ENCODE peak calls at places on chromosomes 6 and 20, in seven cellular contexts. One of them, this sample, is unnamed.

GRCh38 chr6:155186052-155186658 is 77.7 kb upstream of the CLDN20 start:
- DNase-seq in mesothelial cell of epicardium: no peak
- DNase-seq in sciatic nerve: no peak
- DNase-seq in central memory CD4-positive, alpha-beta T cell: no peak
- DNase-seq in myocyte: no peak
- DNase-seq in Kasumi-1: no peak
- DNase-seq in NCI-H1105 treated with DMSO at 0.1 percent for 48 hours: no peak
- DNase-seq in this sample: no peak

GRCh38 chr6:113466526-113466925 is 390.6 kb upstream of the MARCKS start:
- DNase-seq in NCI-H1105 treated with DMSO at 0.1 percent for 48 hours: no peak
- DNase-seq in central memory CD4-positive, alpha-beta T cell: no peak
- DNase-seq in mesothelial cell of epicardium: no peak
- DNase-seq in Kasumi-1: no peak
- DNase-seq in myocyte: no peak
- DNase-seq in sciatic nerve: no peak
- DNase-seq in this sample: no peak

GRCh38 chr6:6825986-6826901 is 237.7 kb downstream of the LY86 start:
- DNase-seq in NCI-H1105 treated with DMSO at 0.1 percent for 48 hours: peak
- DNase-seq in myocyte: peak
- DNase-seq in central memory CD4-positive, alpha-beta T cell: no peak
- DNase-seq in Kasumi-1: peak
- DNase-seq in sciatic nerve: peak
- DNase-seq in mesothelial cell of epicardium: no peak
- DNase-seq in this sample: no peak

GRCh38 chr20:11935212-11935611 is 17.5 kb downstream of the BTBD3 start:
- DNase-seq in sciatic nerve: no peak
- DNase-seq in NCI-H1105 treated with DMSO at 0.1 percent for 48 hours: no peak
- DNase-seq in myocyte: no peak
- DNase-seq in mesothelial cell of epicardium: no peak
- DNase-seq in central memory CD4-positive, alpha-beta T cell: no peak
- DNase-seq in Kasumi-1: no peak
- DNase-seq in this sample: peak

GRCh38 chr6:166957087-166957804 is 896 bp upstream of the RNASET2 start:
- DNase-seq in Kasumi-1: peak
- DNase-seq in NCI-H1105 treated with DMSO at 0.1 percent for 48 hours: peak
- DNase-seq in mesothelial cell of epicardium: no peak
- DNase-seq in myocyte: no peak
- DNase-seq in central memory CD4-positive, alpha-beta T cell: no peak
- DNase-seq in sciatic nerve: peak
- DNase-seq in this sample: no peak

GRCh38 chr20:2052741-2053140 is 48.9 kb upstream of the STK35 start:
- DNase-seq in mesothelial cell of epicardium: no peak
- DNase-seq in central memory CD4-positive, alpha-beta T cell: no peak
- DNase-seq in sciatic nerve: no peak
- DNase-seq in Kasumi-1: no peak
- DNase-seq in NCI-H1105 treated with DMSO at 0.1 percent for 48 hours: no peak
- DNase-seq in myocyte: no peak
- DNase-seq in this sample: no peak

GRCh38 chr6:135212020-135212806 is 31.1 kb downstream of the MYB start:
- DNase-seq in central memory CD4-positive, alpha-beta T cell: no peak
- DNase-seq in myocyte: peak
- DNase-seq in sciatic nerve: no peak
- DNase-seq in mesothelial cell of epicardium: no peak
- DNase-seq in Kasumi-1: no peak
- DNase-seq in NCI-H1105 treated with DMSO at 0.1 percent for 48 hours: no peak
- DNase-seq in this sample: no peak

GRCh38 chr20:58623579-58624473 is 27.3 kb upstream of the STX16 start:
- DNase-seq in sciatic nerve: no peak
- DNase-seq in myocyte: peak
- DNase-seq in Kasumi-1: no peak
- DNase-seq in mesothelial cell of epicardium: no peak
- DNase-seq in central memory CD4-positive, alpha-beta T cell: no peak
- DNase-seq in NCI-H1105 treated with DMSO at 0.1 percent for 48 hours: no peak
- DNase-seq in this sample: no peak

GRCh38 chr6:134719850-134720249 is 230.1 kb downstream of the ALDH8A1 start:
- DNase-seq in Kasumi-1: no peak
- DNase-seq in mesothelial cell of epicardium: no peak
- DNase-seq in myocyte: no peak
- DNase-seq in NCI-H1105 treated with DMSO at 0.1 percent for 48 hours: no peak
- DNase-seq in sciatic nerve: no peak
- DNase-seq in central memory CD4-positive, alpha-beta T cell: no peak
- DNase-seq in this sample: no peak

GRCh38 chr6:32194825-32195651 is 2.6 kb upstream of the GPSM3 start:
- DNase-seq in myocyte: peak
- DNase-seq in central memory CD4-positive, alpha-beta T cell: no peak
- DNase-seq in sciatic nerve: no peak
- DNase-seq in Kasumi-1: peak
- DNase-seq in mesothelial cell of epicardium: no peak
- DNase-seq in NCI-H1105 treated with DMSO at 0.1 percent for 48 hours: no peak
- DNase-seq in this sample: no peak

GRCh38 chr20:58467572-58468330 is 47.4 kb downstream of the APCDD1L start:
- DNase-seq in central memory CD4-positive, alpha-beta T cell: no peak
- DNase-seq in sciatic nerve: no peak
- DNase-seq in NCI-H1105 treated with DMSO at 0.1 percent for 48 hours: no peak
- DNase-seq in mesothelial cell of epicardium: no peak
- DNase-seq in myocyte: no peak
- DNase-seq in Kasumi-1: no peak
- DNase-seq in this sample: no peak

GRCh38 chr20:24109008-24109407 is 120.4 kb upstream of the GGTLC1 start:
- DNase-seq in NCI-H1105 treated with DMSO at 0.1 percent for 48 hours: no peak
- DNase-seq in Kasumi-1: no peak
- DNase-seq in central memory CD4-positive, alpha-beta T cell: peak
- DNase-seq in mesothelial cell of epicardium: no peak
- DNase-seq in myocyte: no peak
- DNase-seq in sciatic nerve: no peak
- DNase-seq in this sample: no peak

GRCh38 chr6:28884423-28885148 is 39.2 kb downstream of the TRIM27 start:
- DNase-seq in Kasumi-1: peak
- DNase-seq in myocyte: no peak
- DNase-seq in sciatic nerve: no peak
- DNase-seq in central memory CD4-positive, alpha-beta T cell: peak
- DNase-seq in NCI-H1105 treated with DMSO at 0.1 percent for 48 hours: no peak
- DNase-seq in mesothelial cell of epicardium: no peak
- DNase-seq in this sample: no peak

GRCh38 chr20:34542439-34542838 is 16.1 kb upstream of the MAP1LC3A start:
- DNase-seq in sciatic nerve: no peak
- DNase-seq in mesothelial cell of epicardium: no peak
- DNase-seq in Kasumi-1: no peak
- DNase-seq in central memory CD4-positive, alpha-beta T cell: no peak
- DNase-seq in NCI-H1105 treated with DMSO at 0.1 percent for 48 hours: no peak
- DNase-seq in myocyte: no peak
- DNase-seq in this sample: no peak

GRCh38 chr6:143125455-143125854 is 64.8 kb downstream of the AIG1 start:
- DNase-seq in myocyte: no peak
- DNase-seq in sciatic nerve: no peak
- DNase-seq in mesothelial cell of epicardium: no peak
- DNase-seq in NCI-H1105 treated with DMSO at 0.1 percent for 48 hours: no peak
- DNase-seq in central memory CD4-positive, alpha-beta T cell: no peak
- DNase-seq in Kasumi-1: no peak
- DNase-seq in this sample: no peak

GRCh38 chr6:147528511-147529145 is 20.1 kb downstream of the SAMD5 start:
- DNase-seq in central memory CD4-positive, alpha-beta T cell: no peak
- DNase-seq in mesothelial cell of epicardium: no peak
- DNase-seq in myocyte: peak
- DNase-seq in sciatic nerve: no peak
- DNase-seq in NCI-H1105 treated with DMSO at 0.1 percent for 48 hours: no peak
- DNase-seq in Kasumi-1: no peak
- DNase-seq in this sample: no peak

GRCh38 chr6:113416166-113416565 is 441.0 kb upstream of the MARCKS start:
- DNase-seq in NCI-H1105 treated with DMSO at 0.1 percent for 48 hours: no peak
- DNase-seq in central memory CD4-positive, alpha-beta T cell: no peak
- DNase-seq in mesothelial cell of epicardium: no peak
- DNase-seq in sciatic nerve: no peak
- DNase-seq in Kasumi-1: no peak
- DNase-seq in myocyte: peak
- DNase-seq in this sample: no peak

GRCh38 chr6:10383312-10384063 is 31.4 kb downstream of the TFAP2A start:
- DNase-seq in Kasumi-1: no peak
- DNase-seq in myocyte: peak
- DNase-seq in mesothelial cell of epicardium: no peak
- DNase-seq in central memory CD4-positive, alpha-beta T cell: no peak
- DNase-seq in sciatic nerve: no peak
- DNase-seq in NCI-H1105 treated with DMSO at 0.1 percent for 48 hours: no peak
- DNase-seq in this sample: no peak

GRCh38 chr6:166440729-166441128 is 58.0 kb upstream of the MPC1 start:
- DNase-seq in Kasumi-1: no peak
- DNase-seq in sciatic nerve: no peak
- DNase-seq in central memory CD4-positive, alpha-beta T cell: no peak
- DNase-seq in mesothelial cell of epicardium: no peak
- DNase-seq in myocyte: no peak
- DNase-seq in NCI-H1105 treated with DMSO at 0.1 percent for 48 hours: no peak
- DNase-seq in this sample: no peak

GRCh38 chr20:1437222-1437904 is 29.3 kb downstream of the NSFL1C start:
- DNase-seq in sciatic nerve: peak
- DNase-seq in central memory CD4-positive, alpha-beta T cell: peak
- DNase-seq in myocyte: peak
- DNase-seq in NCI-H1105 treated with DMSO at 0.1 percent for 48 hours: peak
- DNase-seq in mesothelial cell of epicardium: peak
- DNase-seq in Kasumi-1: peak
- DNase-seq in this sample: peak

GRCh38 chr6:43705996-43706395 is 18.4 kb upstream of the MRPS18A start:
- DNase-seq in NCI-H1105 treated with DMSO at 0.1 percent for 48 hours: no peak
- DNase-seq in mesothelial cell of epicardium: no peak
- DNase-seq in myocyte: no peak
- DNase-seq in Kasumi-1: peak
- DNase-seq in central memory CD4-positive, alpha-beta T cell: no peak
- DNase-seq in sciatic nerve: no peak
- DNase-seq in this sample: no peak